ENCODE peak calls at places on chromosome 7, in six cellular contexts. S is T-helper 17 cell; C is iris pigment epithelial cell; R is activated CD4-positive, alpha-beta T cell treated with anti-CD3 and anti-CD28 coated beads, Interleukin-2, amount 10 ng/mL, durations not matched to agents 7 days and 5 days; P is HS-5; V is ureter. M is an unnamed sample.

GRCh38 chr7:157010588-157011332 is at the start of gene MNX1:
- DNase-seq in S (peak; percentile 25), C (no peak), R (peak; percentile 41), P (peak; percentile 2), V (no peak), M (no peak)

GRCh38 chr7:17041324-17041723 is 159.5 kb upstream of the AGR3 start:
- DNase-seq in S (no peak), C (peak; percentile 96), R (no peak), P (peak; percentile 91), V (no peak), M (peak; percentile 86)

GRCh38 chr7:7653568-7654187 is 13.1 kb downstream of the UMAD1 start:
- DNase-seq in S (no peak), C (peak; percentile 6), R (peak; percentile 16), P (no peak), V (no peak), M (no peak)

GRCh38 chr7:28573059-28573553 is 160.8 kb downstream of the CREB5 start:
- DNase-seq in S (no peak), C (peak; percentile 49), R (no peak), P (no peak), V (peak; percentile 53), M (peak; percentile 68)

GRCh38 chr7:152202056-152202455 is 176.6 kb downstream of the GALNT11 start:
- DNase-seq in S (no peak), C (peak; percentile 84), R (no peak), P (peak; percentile 18), V (no peak), M (no peak)

GRCh38 chr7:123437447-123437995 is 96.9 kb downstream of the IQUB start:
- DNase-seq in S (no peak), C (no peak), R (no peak), P (no peak), V (no peak), M (no peak)

GRCh38 chr7:324011-324410 is 34.0 kb downstream of the FOXL3 start:
- DNase-seq in S (no peak), C (no peak), R (no peak), P (no peak), V (no peak), M (no peak)

GRCh38 chr7:102468416-102469350 is 3.9 kb downstream of the LRWD1 start:
- DNase-seq in S (no peak), C (no peak), R (no peak), P (no peak), V (no peak), M (no peak)

GRCh38 chr7:45102785-45103712 is 8.4 kb downstream of the TBRG4 start:
- DNase-seq in S (no peak), C (no peak), R (no peak), P (no peak), V (no peak), M (no peak)

GRCh38 chr7:95609277-95609971 is 13.1 kb upstream of the PDK4 start:
- DNase-seq in S (no peak), C (peak; percentile 67), R (no peak), P (no peak), V (no peak), M (peak; percentile 36)

GRCh38 chr7:101884671-101885596 is 67.5 kb downstream of the CUX1 start:
- DNase-seq in S (no peak), C (no peak), R (peak; percentile 47), P (no peak), V (no peak), M (no peak)